ENCODE peak calls at places on chromosomes 2 and 18, in six cellular contexts. L is A549, F is K562, B is HepG2, J is endothelial cell of umbilical vein, M is GM12878. N is an unnamed sample.
A peak's percentile ranks its signal among the peaks of the same experiment; 100 is the strongest.

GRCh38 chr2:222424281-222424728 is at the start of gene SGPP2:
- DNase-seq in F (no peak), J (no peak), B (no peak), M (no peak), L (no peak), N (no peak)

GRCh38 chr18:8721716-8722115 is 16.4 kb downstream of the MTCL1 start:
- DNase-seq in J (no peak), F (no peak), L (no peak), B (peak; percentile 41), M (no peak), N (no peak)

GRCh38 chr2:20291106-20291564 is 59.5 kb downstream of the PUM2 start:
- DNase-seq in J (peak; percentile 83), F (peak; percentile 60), L (peak; percentile 93), B (peak; percentile 89), M (no peak), N (peak; percentile 79)

GRCh38 chr2:57549642-57550102 is 496.9 kb upstream of the VRK2 start:
- DNase-seq in L (peak; percentile 2), F (no peak), M (peak; percentile 20), B (no peak), J (no peak), N (peak; percentile 61)

GRCh38 chr2:62038980-62039771 is 133.7 kb downstream of the COMMD1 start:
- DNase-seq in M (peak; percentile 98), J (no peak), F (no peak), B (no peak), L (no peak), N (peak; percentile 99)

GRCh38 chr2:112257575-112257974 is 2.7 kb upstream of the ZC3H8 start:
- DNase-seq in B (no peak), L (no peak), M (no peak), F (no peak), J (no peak), N (peak; percentile 53)

GRCh38 chr2:165274698-165275097 is 35.5 kb downstream of the SCN2A start:
- DNase-seq in B (no peak), J (no peak), L (no peak), F (no peak), M (no peak), N (no peak)

GRCh38 chr2:98175811-98176210 is 88.8 kb downstream of the VWA3B start:
- DNase-seq in B (no peak), F (no peak), J (no peak), M (no peak), L (no peak), N (peak; percentile 24)

GRCh38 chr2:58731488-58731869 is 490.4 kb upstream of the FANCL start:
- DNase-seq in M (no peak), J (peak; percentile 40), L (no peak), F (peak; percentile 15), B (no peak), N (peak; percentile 31)

GRCh38 chr2:66017763-66018162 is 417.2 kb upstream of the MEIS1 start:
- DNase-seq in L (no peak), F (no peak), B (no peak), J (no peak), M (no peak), N (no peak)

GRCh38 chr2:101341901-101342624 is 33.6 kb upstream of the RNF149 start:
- DNase-seq in L (peak; percentile 76), B (peak; percentile 70), J (peak; percentile 68), F (peak; percentile 75), M (no peak), N (peak; percentile 81)

GRCh38 chr2:238670341-238670681 is 177.6 kb upstream of the TWIST2 start:
- DNase-seq in L (no peak), J (no peak), F (no peak), B (no peak), M (no peak), N (no peak)

GRCh38 chr2:7281348-7281747 is 364.1 kb downstream of the RNF144A start:
- DNase-seq in M (peak; percentile 35), B (no peak), F (no peak), J (no peak), L (no peak), N (no peak)

GRCh38 chr2:119788751-119789150 is 29.0 kb downstream of the PTPN4 start:
- DNase-seq in B (no peak), J (no peak), L (no peak), M (no peak), F (no peak), N (peak; percentile 33)

GRCh38 chr2:138500592-138501426 is 761 bp upstream of the SPOPL start:
- DNase-seq in B (peak; percentile 38), F (no peak), L (peak; percentile 6), J (no peak), M (no peak), N (no peak)

GRCh38 chr2:20930928-20931327 is 108.0 kb upstream of the LDAH start:
- DNase-seq in L (no peak), J (no peak), F (no peak), M (no peak), B (peak; percentile 35), N (no peak)

GRCh38 chr2:130183500-130184373 is 1.7 kb downstream of the MZT2B start:
- DNase-seq in F (no peak), B (peak; percentile 32), J (peak; percentile 21), L (no peak), M (no peak), N (no peak)

GRCh38 chr2:120613742-120614481 is 121.8 kb upstream of the GLI2 start:
- DNase-seq in B (no peak), L (no peak), J (no peak), F (no peak), M (no peak), N (no peak)

GRCh38 chr2:172674968-172675303 is 60.7 kb upstream of the RAPGEF4 start:
- DNase-seq in M (no peak), J (no peak), L (no peak), B (no peak), F (no peak), N (no peak)

GRCh38 chr2:102717308-102718018 is 44.4 kb upstream of the TMEM182 start:
- DNase-seq in M (no peak), L (no peak), F (no peak), B (no peak), J (no peak), N (no peak)

GRCh38 chr2:226376516-226377180 is 423.0 kb downstream of the IRS1 start:
- DNase-seq in B (no peak), L (no peak), M (no peak), J (peak; percentile 44), F (no peak), N (no peak)

GRCh38 chr18:49565656-49566055 is 3.8 kb downstream of the LIPG start:
- DNase-seq in B (no peak), F (no peak), J (no peak), L (no peak), M (no peak), N (no peak)
- H3K4me3 ChIP-seq in B (no peak overlapping the region), F (no peak overlapping the region), J (no peak overlapping the region), L (no peak overlapping the region), M (no peak overlapping the region), N (no peak overlapping the region)

DNA sequence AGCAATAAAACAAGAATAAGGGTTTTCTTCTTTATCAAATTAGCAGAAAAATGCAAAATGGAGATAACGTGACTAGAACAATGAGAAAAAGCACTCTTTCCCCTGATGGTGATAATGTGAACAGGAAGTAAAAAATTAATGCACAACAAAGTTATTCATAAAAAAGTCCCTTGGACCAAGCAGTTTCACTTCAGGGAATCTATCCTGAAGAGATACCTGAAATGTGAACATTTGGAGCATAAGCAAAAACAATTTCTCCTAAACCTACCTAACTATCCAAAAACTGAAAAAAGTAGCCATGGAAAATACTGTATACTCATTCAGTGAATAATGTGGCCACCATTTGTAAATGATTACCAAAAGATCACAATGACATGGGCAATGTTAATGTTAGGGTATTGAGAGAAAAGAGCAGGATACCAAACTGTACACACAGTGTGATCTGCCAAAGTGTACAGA is 48.7 kb downstream of the TRIP12 start:
- DNase-seq in J (peak; percentile 62), L (no peak), M (peak; percentile 37), B (no peak), F (no peak), N (no peak)
- TF ChIP-seq MYC in J (no peak), L (no peak), M (no peak), B (no peak), F (no peak), N (no peak)

GRCh38 chr2:64604929-64605550 is 48.7 kb downstream of the SERTAD2 start:
- DNase-seq in J (no peak), M (no peak), B (no peak), L (no peak), F (no peak), N (no peak)

GRCh38 chr2:64607381-64607780 is 46.3 kb downstream of the SERTAD2 start:
- DNase-seq in J (no peak), B (no peak), L (no peak), M (no peak), F (no peak), N (no peak)

GRCh38 chr2:64605991-64606494 is 47.7 kb downstream of the SERTAD2 start:
- DNase-seq in L (no peak), B (no peak), M (no peak), J (no peak), F (no peak), N (no peak)

GRCh38 chr2:64608867-64609228 is 44.9 kb downstream of the SERTAD2 start:
- DNase-seq in B (no peak), F (no peak), M (no peak), J (peak; percentile 19), L (no peak), N (peak; percentile 21)

DNA sequence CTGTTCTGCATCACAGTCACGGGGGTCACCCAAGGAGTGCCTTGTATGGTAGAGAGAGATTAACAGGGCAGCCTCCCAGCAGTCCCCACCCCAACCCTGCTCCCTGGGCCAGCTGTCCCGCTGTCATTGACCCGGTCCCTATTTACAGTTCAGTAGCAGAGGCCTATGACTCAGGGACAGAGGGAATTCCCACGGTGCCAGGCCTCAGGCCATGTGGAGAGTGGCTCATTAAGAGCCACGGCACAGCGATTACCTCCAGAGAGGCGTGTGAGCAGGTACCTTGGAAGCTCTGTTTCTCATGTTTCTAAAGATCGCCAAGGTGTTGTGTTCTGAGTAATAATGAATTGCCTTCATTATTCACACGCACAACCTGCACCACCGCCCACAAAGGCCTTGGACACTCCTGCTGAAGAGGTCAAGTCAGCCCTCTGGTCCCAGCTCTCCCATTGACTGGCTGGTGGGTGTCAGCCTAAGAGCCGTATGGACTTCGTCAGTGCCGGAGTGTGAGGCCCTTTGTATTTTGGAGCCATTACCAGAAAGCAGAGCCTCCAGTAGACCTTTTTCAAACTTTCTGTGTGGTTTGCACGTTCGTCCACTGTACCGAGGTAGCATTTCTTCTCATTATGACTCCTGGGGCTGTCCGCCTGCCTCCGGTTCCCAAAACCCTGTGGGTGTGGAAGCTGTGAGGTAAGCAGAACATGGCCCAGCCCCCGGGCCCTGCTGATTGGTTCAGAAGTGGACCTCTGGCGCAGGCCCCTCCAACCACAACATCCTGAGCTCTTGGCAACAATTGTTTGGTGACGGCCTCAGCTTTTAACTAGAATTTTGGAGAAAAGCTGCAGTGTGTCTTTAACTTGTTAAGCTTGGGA is 47.0 kb downstream of the SERTAD2 start:
- DNase-seq in M (peak; percentile 83), B (peak; percentile 76), J (no peak), F (peak; percentile 92), L (no peak), N (peak; percentile 83)
- H3K4me3 ChIP-seq in M (peak overlapping the region; percentile 56), B (peak overlapping the region; percentile 57), J (no peak overlapping the region), F (peak overlapping the region; percentile 25), L (no peak overlapping the region), N (no peak overlapping the region)

DNA sequence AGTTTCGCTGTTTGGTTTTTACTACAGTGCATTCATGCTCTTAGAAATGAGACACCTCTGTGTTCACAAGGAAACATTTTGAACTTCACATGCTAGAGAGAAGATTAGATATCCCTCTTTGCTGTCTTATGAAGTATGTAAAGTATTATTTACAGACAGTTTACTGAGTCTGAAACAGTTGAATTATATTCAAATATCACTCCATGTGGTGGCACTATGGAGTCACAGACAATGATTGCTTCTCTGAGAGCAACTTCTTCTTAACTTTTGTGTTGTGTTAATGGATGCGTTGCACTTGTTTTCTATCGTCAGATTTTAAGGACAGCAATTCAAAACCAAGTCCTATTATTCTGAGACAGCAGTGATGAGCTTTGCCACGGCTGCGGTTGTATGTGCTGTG is 823.6 kb downstream of the GALR1 start:
- DNase-seq in L (no peak), B (no peak), J (no peak), M (no peak), F (no peak), N (peak; percentile 13)
- TF ChIP-seq MYC in L (no peak), B (no peak), J (no peak), M (no peak), F (no peak), N (no peak)